ENCODE peak calls at places on chromosomes 2 and 18, in seven cellular contexts. One of them, this sample, is unnamed.

GRCh38 chr2:42794271-42795046 is 2.1 kb upstream of the HAAO start:
- DNase-seq in activated B cell treated with CpG ODN at 0.5 μM for 24 hours: no peak
- DNase-seq in HTR-8/SVneo: no peak
- DNase-seq in dorsolateral prefrontal cortex: no peak
- DNase-seq in fibroblast of pulmonary artery: peak; percentile 38
- DNase-seq in T-helper 2 cell: no peak
- DNase-seq in BJ: no peak
- DNase-seq in this sample: no peak

GRCh38 chr2:44191739-44192138 is 23.1 kb downstream of the PPM1B start:
- DNase-seq in activated B cell treated with CpG ODN at 0.5 μM for 24 hours: no peak
- DNase-seq in HTR-8/SVneo: no peak
- DNase-seq in dorsolateral prefrontal cortex: no peak
- DNase-seq in fibroblast of pulmonary artery: no peak
- DNase-seq in T-helper 2 cell: no peak
- DNase-seq in BJ: no peak
- DNase-seq in this sample: no peak

GRCh38 chr2:232876978-232877441 is 6.9 kb downstream of the SNORC start:
- DNase-seq in activated B cell treated with CpG ODN at 0.5 μM for 24 hours: no peak
- DNase-seq in HTR-8/SVneo: no peak
- DNase-seq in dorsolateral prefrontal cortex: no peak
- DNase-seq in fibroblast of pulmonary artery: no peak
- DNase-seq in T-helper 2 cell: no peak
- DNase-seq in BJ: no peak
- DNase-seq in this sample: peak; percentile 43

GRCh38 chr2:127482031-127482430 is 44.3 kb downstream of the IWS1 start:
- DNase-seq in activated B cell treated with CpG ODN at 0.5 μM for 24 hours: no peak
- DNase-seq in HTR-8/SVneo: no peak
- DNase-seq in dorsolateral prefrontal cortex: no peak
- DNase-seq in fibroblast of pulmonary artery: no peak
- DNase-seq in T-helper 2 cell: no peak
- DNase-seq in BJ: no peak
- DNase-seq in this sample: no peak

GRCh38 chr2:31931916-31932315 is 78.9 kb downstream of the MEMO1 start:
- DNase-seq in activated B cell treated with CpG ODN at 0.5 μM for 24 hours: no peak
- DNase-seq in HTR-8/SVneo: no peak
- DNase-seq in dorsolateral prefrontal cortex: no peak
- DNase-seq in fibroblast of pulmonary artery: peak; percentile 5
- DNase-seq in T-helper 2 cell: no peak
- DNase-seq in BJ: no peak
- DNase-seq in this sample: no peak

GRCh38 chr2:122156101-122156500 is 400.6 kb downstream of the TSN start:
- DNase-seq in activated B cell treated with CpG ODN at 0.5 μM for 24 hours: no peak
- DNase-seq in HTR-8/SVneo: no peak
- DNase-seq in dorsolateral prefrontal cortex: no peak
- DNase-seq in fibroblast of pulmonary artery: no peak
- DNase-seq in T-helper 2 cell: no peak
- DNase-seq in BJ: no peak
- DNase-seq in this sample: no peak

GRCh38 chr2:26034597-26035067 is 748 bp downstream of the RAB10 start:
- DNase-seq in activated B cell treated with CpG ODN at 0.5 μM for 24 hours: no peak
- DNase-seq in HTR-8/SVneo: no peak
- DNase-seq in dorsolateral prefrontal cortex: no peak
- DNase-seq in fibroblast of pulmonary artery: peak; percentile 19
- DNase-seq in T-helper 2 cell: no peak
- DNase-seq in BJ: no peak
- DNase-seq in this sample: no peak

GRCh38 chr18:13562494-13563029 is 163.8 kb downstream of the FAM210A start:
- DNase-seq in activated B cell treated with CpG ODN at 0.5 μM for 24 hours: peak; percentile 53
- DNase-seq in HTR-8/SVneo: no peak
- DNase-seq in dorsolateral prefrontal cortex: no peak
- DNase-seq in fibroblast of pulmonary artery: no peak
- DNase-seq in T-helper 2 cell: no peak
- DNase-seq in BJ: no peak
- DNase-seq in this sample: no peak

GRCh38 chr2:61165946-61166345 is 4.0 kb downstream of the C2orf74 start:
- DNase-seq in activated B cell treated with CpG ODN at 0.5 μM for 24 hours: no peak
- DNase-seq in HTR-8/SVneo: no peak
- DNase-seq in dorsolateral prefrontal cortex: no peak
- DNase-seq in fibroblast of pulmonary artery: no peak
- DNase-seq in T-helper 2 cell: no peak
- DNase-seq in BJ: no peak
- DNase-seq in this sample: no peak

GRCh38 chr18:72470391-72470790 is 73.8 kb downstream of the CBLN2 start:
- DNase-seq in activated B cell treated with CpG ODN at 0.5 μM for 24 hours: no peak
- DNase-seq in HTR-8/SVneo: no peak
- DNase-seq in dorsolateral prefrontal cortex: no peak
- DNase-seq in fibroblast of pulmonary artery: no peak
- DNase-seq in T-helper 2 cell: no peak
- DNase-seq in BJ: no peak
- DNase-seq in this sample: no peak